ENCODE peak calls at places on chromosomes 16 and 17, in four cellular contexts. F, Y, S and X are unnamed samples.

GRCh38 chr17:10735821-10736220 is 6.0 kb upstream of the TMEM220 start:
- DNase-seq in F (no peak), Y (no peak), S (no peak), X (no peak)

GRCh38 chr16:19203374-19203966 is 35.4 kb downstream of the SYT17 start:
- DNase-seq in F (no peak), Y (no peak), S (no peak), X (no peak)

GRCh38 chr16:885391-885790 is 84.9 kb upstream of the GNG13 start:
- DNase-seq in F (no peak), Y (no peak), S (no peak), X (no peak)

GRCh38 chr17:75588546-75589016 is 981 bp downstream of the MYO15B start:
- DNase-seq in F (peak), Y (no peak), S (no peak), X (no peak)

GRCh38 chr17:30920683-30921543 is 832 bp upstream of the ADAP2 start:
- DNase-seq in F (no peak), Y (no peak), S (no peak), X (no peak)

GRCh38 chr17:16171613-16172012 is 43.7 kb downstream of the NCOR1 start:
- DNase-seq in F (no peak), Y (no peak), S (no peak), X (no peak)

GRCh38 chr17:17321356-17322025 is 18.3 kb downstream of the NT5M start:
- DNase-seq in F (no peak), Y (no peak), S (no peak), X (no peak)

GRCh38 chr16:16930309-16931000 is 540.3 kb downstream of the XYLT1 start:
- DNase-seq in F (no peak), Y (no peak), S (no peak), X (no peak)

GRCh38 chr17:28907709-28908475 is 5.0 kb upstream of the DHRS13 start:
- DNase-seq in F (no peak), Y (peak), S (peak), X (peak)

GRCh38 chr16:30472328-30472942 is at the start of gene ITGAL:
- DNase-seq in F (peak), Y (no peak), S (no peak), X (no peak)

GRCh38 chr16:2755158-2755557 is 2.7 kb downstream of the SRRM2 start:
- DNase-seq in F (no peak), Y (no peak), S (no peak), X (no peak)
- H3K4me3 ChIP-seq in F (peak), Y (peak), S (peak), X (peak)

DNA sequence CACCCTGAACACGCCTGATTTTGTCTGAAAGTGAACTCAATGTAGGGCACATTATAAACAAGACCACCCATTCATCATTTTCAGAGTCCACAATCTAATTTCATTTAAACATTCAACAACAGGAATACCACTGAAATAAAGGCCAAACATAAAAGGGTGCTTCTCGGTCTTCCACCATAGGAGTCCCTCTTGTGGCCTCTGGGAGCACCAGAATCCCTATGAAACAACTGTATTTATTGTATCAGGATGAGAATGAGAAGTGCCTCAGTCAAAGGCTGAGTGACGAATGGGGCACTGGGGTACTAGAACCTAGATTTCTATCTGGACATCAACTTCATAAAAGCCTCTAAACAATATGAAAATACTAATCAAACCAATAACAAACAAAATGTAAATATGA is 40.4 kb downstream of the NXPH3 start:
- DNase-seq in F (no peak), Y (peak), S (no peak), X (no peak)
- TF ChIP-seq CTCF in F (no peak), Y (peak), S (peak), X (peak)

GRCh38 chr17:81860756-81861568 is 627 bp upstream of the P4HB start:
- DNase-seq in F (peak), Y (peak), S (peak), X (peak)

GRCh38 chr17:81858967-81859905 is 1.1 kb downstream of the P4HB start:
- DNase-seq in F (no peak), Y (peak), S (peak), X (peak)

GRCh38 chr17:81859906-81860755 is at the start of gene P4HB:
- DNase-seq in F (no peak), Y (no peak), S (no peak), X (no peak)

GRCh38 chr17:81854974-81855774 is 5.2 kb downstream of the P4HB start:
- DNase-seq in F (no peak), Y (peak), S (peak), X (no peak)

GRCh38 chr17:81858170-81858966 is 2.0 kb downstream of the P4HB start:
- DNase-seq in F (no peak), Y (no peak), S (no peak), X (no peak)
- H3K4me3 ChIP-seq in F (no peak), Y (peak), S (peak), X (peak)

DNA sequence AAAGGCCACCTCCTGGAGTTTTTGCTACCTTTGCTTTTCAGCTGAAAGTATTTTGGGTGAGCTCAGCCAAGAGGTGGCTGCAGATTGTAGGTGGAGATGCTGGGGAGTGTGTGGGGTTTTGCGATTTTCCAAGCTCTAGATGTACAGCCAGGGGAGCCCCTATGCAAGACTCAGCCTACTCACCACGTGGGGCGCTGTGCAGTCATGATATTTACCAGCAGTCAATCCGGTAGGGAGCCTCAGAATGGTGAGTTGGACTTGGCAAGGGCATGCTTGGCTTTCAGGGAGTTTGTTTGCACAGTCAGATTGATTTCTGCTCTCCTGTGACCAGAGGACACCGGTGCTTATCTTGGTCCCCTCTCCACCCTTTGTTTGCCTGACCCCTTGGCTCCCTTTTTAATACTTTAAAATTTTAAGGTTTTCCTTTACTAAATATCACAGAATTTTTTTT is 175.3 kb downstream of the UTP18 start:
- DNase-seq in F (no peak), Y (peak), S (peak), X (peak)
- TF ChIP-seq CTCF in F (no peak), Y (no peak), S (peak), X (peak)

DNA sequence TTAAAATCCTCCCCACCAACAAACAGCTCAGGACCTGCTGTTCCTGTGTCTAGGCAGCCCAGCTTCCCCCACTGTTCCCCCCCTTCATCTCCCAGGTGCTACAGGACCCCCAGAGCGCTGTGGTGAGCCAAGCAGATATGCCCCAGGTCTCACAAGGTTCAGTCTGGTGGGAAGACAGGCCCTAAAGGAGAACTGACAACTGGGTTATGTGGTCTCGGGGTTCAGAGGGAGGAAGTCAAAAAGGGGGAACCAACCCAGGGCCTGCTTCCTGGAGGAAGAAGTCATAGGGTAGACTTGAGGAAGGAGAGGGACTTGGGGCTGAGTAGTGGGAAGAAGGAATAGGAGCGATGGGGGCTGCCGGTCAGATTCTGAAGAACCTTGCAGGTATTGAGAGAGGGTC is 2.6 kb downstream of the RIPOR1 start:
- DNase-seq in F (no peak), Y (no peak), S (no peak), X (no peak)
- H3K4me3 ChIP-seq in F (peak), Y (peak), S (peak), X (peak)

GRCh38 chr16:67181346-67181745 is 2.4 kb downstream of the MATCAP1 start:
- DNase-seq in F (peak), Y (peak), S (peak), X (peak)

GRCh38 chr16:67180166-67180565 is 3.6 kb downstream of the MATCAP1 start:
- DNase-seq in F (no peak), Y (no peak), S (no peak), X (no peak)

GRCh38 chr16:67182288-67182687 is 1.5 kb downstream of the MATCAP1 start:
- DNase-seq in F (no peak), Y (no peak), S (no peak), X (no peak)

GRCh38 chr16:67177743-67178699 is 5.7 kb downstream of the MATCAP1 start:
- DNase-seq in F (peak), Y (no peak), S (peak), X (peak)

GRCh38 chr16:67179421-67180080 is 4.2 kb downstream of the MATCAP1 start:
- DNase-seq in F (no peak), Y (no peak), S (no peak), X (no peak)
- TF ChIP-seq CTCF in F (no peak), Y (no peak), S (peak), X (no peak)

GRCh38 chr17:8965394-8966168 is at the start of gene PIK3R5:
- DNase-seq in F (no peak), Y (no peak), S (no peak), X (no peak)

GRCh38 chr17:8966926-8967325 is 1.4 kb upstream of the PIK3R5 start:
- DNase-seq in F (no peak), Y (no peak), S (no peak), X (no peak)

GRCh38 chr17:8963665-8964258 is 1.7 kb downstream of the PIK3R5 start:
- DNase-seq in F (no peak), Y (no peak), S (no peak), X (no peak)

GRCh38 chr17:8963017-8963416 is 2.5 kb downstream of the PIK3R5 start:
- DNase-seq in F (no peak), Y (no peak), S (no peak), X (no peak)

DNA sequence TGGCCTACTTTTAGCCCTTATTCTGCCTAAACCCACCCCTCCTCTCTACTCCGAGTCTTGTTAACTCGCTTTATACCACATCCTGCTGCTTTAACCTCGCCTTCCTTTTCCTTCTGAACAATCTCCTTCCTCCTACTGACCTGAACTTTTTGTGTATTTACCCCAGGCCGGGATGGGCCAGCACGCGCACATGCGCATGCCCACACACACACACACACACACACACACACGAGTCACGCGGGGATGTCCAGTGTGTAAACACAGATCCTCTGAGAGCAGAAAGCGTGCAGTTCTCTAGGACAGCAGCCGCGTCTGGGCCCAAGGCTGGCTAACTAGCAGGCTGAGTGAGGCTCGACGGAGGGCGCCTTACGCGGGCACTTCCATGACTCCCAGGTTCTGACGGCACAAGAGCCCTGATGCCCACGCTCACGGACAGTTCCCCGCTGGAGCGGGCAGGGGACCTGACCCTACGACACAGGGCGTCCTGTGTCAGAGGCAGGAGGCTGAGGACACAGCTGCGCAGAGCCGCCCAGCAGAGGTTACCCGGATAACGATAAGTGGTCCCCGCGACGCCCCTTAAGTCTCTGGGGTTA is 610 bp downstream of the PIK3R5 start:
- DNase-seq in F (no peak), Y (no peak), S (no peak), X (no peak)
- H3K4me3 ChIP-seq in F (peak), Y (no peak), S (no peak), X (no peak)

GRCh38 chr17:64491034-64491860 is 5.6 kb downstream of the POLG2 start:
- DNase-seq in F (no peak), Y (peak), S (peak), X (peak)
- TF ChIP-seq CTCF in F (no peak), Y (peak), S (peak), X (peak)

DNA sequence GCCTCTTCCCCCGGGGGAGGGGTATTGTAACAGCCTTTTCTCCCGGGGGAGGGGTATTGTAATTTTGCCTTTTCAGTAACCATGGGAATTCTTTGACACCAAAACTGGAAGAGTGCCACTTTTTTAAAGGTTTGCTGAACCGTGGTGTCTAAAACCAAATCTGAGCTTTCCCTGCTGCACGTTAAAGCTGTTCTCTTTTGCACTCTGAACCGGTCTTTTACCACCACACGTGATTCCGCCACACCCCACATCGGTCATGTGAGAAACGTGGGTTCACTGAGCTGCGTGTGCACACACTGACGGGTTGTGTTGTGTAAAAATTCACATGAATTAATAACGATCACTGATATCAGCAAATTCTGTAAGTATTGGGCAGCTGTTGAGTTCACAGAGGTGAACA is 9.2 kb upstream of the ACSF3 start:
- DNase-seq in F (no peak), Y (no peak), S (no peak), X (no peak)
- H3K4me3 ChIP-seq in F (no peak), Y (no peak), S (no peak), X (no peak)

GRCh38 chr16:49332589-49333267 is 40.9 kb upstream of the C16orf78 start:
- DNase-seq in F (peak), Y (no peak), S (no peak), X (no peak)
- TF ChIP-seq CTCF in F (no peak), Y (no peak), S (no peak), X (no peak)